ENCODE peak calls at places on chromosomes 6 and 20, in eight cellular contexts. D is fibroblast of the aortic adventitia, F is nephron progenitor cell, V is A549, C is HFF-Myc, T is kidney epithelial cell, Q is suprapubic skin, O is cardiac fibroblast. W is an unnamed sample.

GRCh38 chr6:136763255-136763654 is 29.0 kb downstream of the MAP3K5 start:
- DNase-seq in F (no peak), D (no peak), T (no peak), V (no peak), C (no peak), O (no peak), Q (no peak), W (no peak)

GRCh38 chr6:110900028-110900598 is 25.5 kb downstream of the AMD1 start:
- DNase-seq in C (no peak), F (no peak), V (no peak), Q (no peak), T (no peak), O (no peak), D (no peak), W (no peak)

GRCh38 chr6:107304421-107305025 is 154.8 kb downstream of the PDSS2 start:
- DNase-seq in D (no peak), F (no peak), C (no peak), V (no peak), O (no peak), Q (no peak), T (peak), W (no peak)

GRCh38 chr6:113361014-113361645 is 496.0 kb upstream of the MARCKS start:
- DNase-seq in Q (no peak), T (peak), D (peak), V (no peak), O (no peak), C (no peak), F (no peak), W (no peak)

GRCh38 chr20:8018928-8019177 is 708 bp downstream of the TMX4 start:
- DNase-seq in F (no peak), Q (no peak), T (peak), D (no peak), V (peak), C (no peak), O (peak), W (no peak)

GRCh38 chr6:84065718-84066290 is 32.2 kb downstream of the MRAP2 start:
- DNase-seq in Q (no peak), C (no peak), D (peak), O (peak), F (no peak), T (no peak), V (no peak), W (no peak)

GRCh38 chr6:79034865-79035264 is 43.2 kb downstream of the PHIP start:
- DNase-seq in F (no peak), T (no peak), D (no peak), V (no peak), Q (no peak), O (no peak), C (peak), W (no peak)

GRCh38 chr20:18388860-18389259 is 78.0 kb downstream of the DZANK1 start:
- DNase-seq in F (no peak), D (peak), V (peak), T (no peak), C (peak), O (peak), Q (no peak), W (no peak)

GRCh38 chr6:53290547-53291510 is 57.9 kb downstream of the ELOVL5 start:
- DNase-seq in F (no peak), Q (no peak), T (no peak), V (no peak), O (no peak), D (peak), C (no peak), W (no peak)

GRCh38 chr6:141026504-141026903 is 1106.2 kb upstream of the GJE1 start:
- DNase-seq in V (no peak), D (no peak), O (no peak), F (no peak), T (peak), Q (no peak), C (no peak), W (no peak)

GRCh38 chr20:58752565-58752964 is 60.0 kb downstream of the NPEPL1 start:
- DNase-seq in D (no peak), T (no peak), V (no peak), C (no peak), O (no peak), Q (no peak), F (no peak), W (peak)

GRCh38 chr6:79617521-79617941 is 13.6 kb upstream of the SH3BGRL2 start:
- DNase-seq in O (no peak), F (no peak), Q (no peak), T (no peak), D (no peak), C (no peak), V (no peak), W (no peak)

GRCh38 chr6:19399406-19399805 is 437.8 kb upstream of the ID4 start:
- DNase-seq in T (no peak), V (no peak), O (peak), F (no peak), D (peak), Q (no peak), C (no peak), W (no peak)

GRCh38 chr6:37244430-37245310 is 12.9 kb upstream of the TBC1D22B start:
- DNase-seq in D (peak), O (peak), T (peak), V (no peak), C (peak), F (no peak), Q (peak), W (no peak)

GRCh38 chr6:11275598-11275997 is 43.1 kb upstream of the NEDD9 start:
- DNase-seq in C (no peak), D (no peak), Q (no peak), V (peak), F (no peak), T (peak), O (no peak), W (no peak)

GRCh38 chr20:56439784-56440291 is 27.8 kb downstream of the CASS4 start:
- DNase-seq in D (peak), Q (no peak), T (peak), O (peak), V (no peak), C (peak), F (no peak), W (no peak)

GRCh38 chr6:80690611-80691090 is 584.2 kb downstream of the BCKDHB start:
- DNase-seq in O (peak), C (no peak), V (no peak), Q (no peak), T (no peak), D (peak), F (no peak), W (no peak)

GRCh38 chr6:15260099-15260821 is 14.4 kb downstream of the JARID2 start:
- DNase-seq in Q (no peak), T (no peak), O (peak), D (peak), F (no peak), V (no peak), C (no peak), W (no peak)

GRCh38 chr20:23826541-23827018 is at the start of gene CST2:
- DNase-seq in C (no peak), F (peak), O (no peak), D (no peak), V (no peak), Q (no peak), T (no peak), W (no peak)

GRCh38 chr20:49908258-49908565 is 7.1 kb downstream of the SPATA2 start:
- DNase-seq in F (no peak), C (no peak), D (no peak), Q (no peak), O (no peak), T (no peak), V (no peak), W (no peak)

GRCh38 chr6:19845271-19846046 is 8.3 kb downstream of the ID4 start:
- DNase-seq in V (no peak), D (peak), T (no peak), O (peak), F (no peak), Q (no peak), C (no peak), W (no peak)

GRCh38 chr6:156662025-156662445 is 115.1 kb upstream of the ARID1B start:
- DNase-seq in T (no peak), Q (no peak), O (peak), C (peak), V (peak), D (peak), F (peak), W (peak)

GRCh38 chr20:36604952-36605308 is 649 bp upstream of the RAB5IF start:
- DNase-seq in O (no peak), D (no peak), T (no peak), C (no peak), F (peak), V (no peak), Q (peak), W (no peak)

GRCh38 chr6:149168968-149169367 is 148.5 kb upstream of the TAB2 start:
- DNase-seq in Q (no peak), C (no peak), V (no peak), T (no peak), D (no peak), F (no peak), O (no peak), W (no peak)

GRCh38 chr20:57244627-57245214 is 21.7 kb downstream of the BMP7 start:
- DNase-seq in F (no peak), D (no peak), Q (no peak), O (no peak), T (no peak), V (no peak), C (no peak), W (no peak)

GRCh38 chr6:133730881-133731280 is 158.0 kb upstream of the TCF21 start:
- DNase-seq in T (no peak), D (peak), C (no peak), V (no peak), Q (no peak), O (peak), F (no peak), W (no peak)

GRCh38 chr6:157017022-157017421 is 239.8 kb downstream of the ARID1B start:
- DNase-seq in F (no peak), V (no peak), O (no peak), C (no peak), T (no peak), Q (no peak), D (no peak), W (no peak)

GRCh38 chr20:16747291-16747811 is 807 bp upstream of the OTOR start:
- DNase-seq in D (no peak), F (no peak), T (no peak), V (no peak), Q (no peak), O (no peak), C (no peak), W (no peak)

GRCh38 chr20:17822039-17822438 is 122.3 kb downstream of the BANF2 start:
- DNase-seq in V (no peak), C (peak), T (no peak), O (peak), Q (no peak), F (no peak), D (peak), W (no peak)

GRCh38 chr20:10536531-10536930 is 101.4 kb downstream of the SLX4IP start:
- DNase-seq in Q (no peak), V (no peak), T (no peak), D (peak), O (peak), C (no peak), F (no peak), W (no peak)

GRCh38 chr6:3268680-3269079 is 9.9 kb downstream of the PSMG4 start:
- DNase-seq in V (no peak), T (no peak), D (no peak), C (no peak), Q (no peak), F (no peak), O (no peak), W (no peak)

GRCh38 chr20:25310268-25310920 is 62.5 kb downstream of the PYGB start:
- DNase-seq in D (peak), C (peak), O (peak), V (peak), T (peak), F (no peak), Q (peak), W (no peak)

GRCh38 chr6:24969343-24969860 is 33.6 kb upstream of the RIPOR2 start:
- DNase-seq in T (no peak), Q (no peak), F (no peak), C (no peak), O (no peak), V (no peak), D (no peak), W (no peak)
- TF ChIP-seq CTCF in T (no peak), Q (no peak), F (no peak), C (no peak), O (no peak), V (no peak), D (no peak), W (no peak)

GRCh38 chr6:104003803-104004516 is 855.8 kb downstream of the HACE1 start:
- DNase-seq in T (no peak), F (no peak), O (no peak), C (no peak), D (no peak), V (no peak), Q (no peak), W (no peak)
- TF ChIP-seq CTCF in T (peak), F (peak), O (peak), C (no peak), D (no peak), V (no peak), Q (no peak), W (peak)

DNA sequence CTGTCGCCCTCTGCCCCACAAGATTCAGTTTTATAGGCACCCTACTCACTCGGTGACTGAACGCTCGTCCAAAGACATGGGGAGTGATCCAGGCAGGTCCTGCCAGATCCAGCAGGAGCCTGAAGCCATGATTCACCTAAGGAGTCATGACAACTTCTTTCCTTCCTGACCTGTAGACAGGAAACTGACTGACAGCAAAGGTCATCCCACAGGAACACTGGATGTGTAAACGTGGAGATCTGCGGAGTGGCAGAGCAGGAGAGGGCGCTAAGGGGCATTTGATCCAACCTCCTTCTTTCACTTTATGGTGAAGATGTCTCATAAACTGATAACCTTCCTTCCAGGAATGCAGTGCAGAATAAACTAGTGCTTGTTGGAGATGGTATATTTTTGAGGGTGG is 192.2 kb downstream of the GJA10 start:
- DNase-seq in C (no peak), D (no peak), F (no peak), V (no peak), T (no peak), Q (no peak), O (no peak), W (no peak)
- TF ChIP-seq CTCF in C (no peak), D (no peak), F (no peak), V (no peak), T (no peak), Q (no peak), O (no peak), W (no peak)

DNA sequence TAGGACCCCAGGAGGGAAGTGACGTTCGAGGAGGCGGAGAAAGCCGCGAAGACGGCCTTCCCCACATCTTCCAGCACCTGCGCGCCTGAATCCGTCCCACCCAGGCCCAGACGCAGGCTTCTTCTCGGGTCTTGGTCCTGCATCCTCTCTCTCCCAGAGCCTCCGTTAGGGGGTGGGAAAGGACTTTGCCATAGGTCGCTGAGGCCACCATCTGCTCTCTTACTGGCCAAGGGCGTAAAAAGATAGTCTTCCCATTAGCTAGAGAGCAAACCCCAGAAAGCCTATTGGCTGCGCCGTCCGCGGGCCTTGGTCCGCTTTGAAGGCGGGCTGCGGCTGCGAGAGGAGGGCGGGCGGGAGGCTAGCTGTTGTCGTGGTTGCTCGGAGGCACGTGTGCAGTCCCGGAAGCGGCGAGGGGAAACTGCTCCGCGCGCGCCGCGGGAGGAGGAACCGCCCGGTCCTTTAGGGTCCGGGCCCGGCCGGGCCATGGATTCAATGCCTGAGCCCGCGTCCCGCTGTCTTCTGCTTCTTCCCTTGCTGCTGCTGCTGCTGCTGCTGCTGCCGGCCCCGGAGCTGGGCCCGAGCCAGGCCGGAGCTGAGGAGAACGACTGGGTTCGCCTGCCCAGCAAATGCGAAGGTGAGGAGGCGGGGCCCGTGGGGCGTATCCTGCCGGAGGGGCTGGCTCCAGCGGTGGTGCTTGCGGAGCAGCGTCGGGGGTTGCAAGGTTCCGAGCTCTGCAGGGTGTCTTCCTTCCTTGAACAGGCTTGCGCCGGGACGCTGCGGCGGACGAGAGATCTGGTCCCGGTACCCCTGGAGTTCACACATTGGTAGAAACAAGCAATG is at the start of gene CNPY3:
- DNase-seq in O (peak), F (peak), D (peak), C (peak), T (peak), V (peak), Q (peak), W (peak)
- TF ChIP-seq CTCF in O (no peak), F (no peak), D (peak), C (no peak), T (no peak), V (no peak), Q (no peak), W (no peak)

GRCh38 chr20:62434098-62434497 is 6.8 kb upstream of the RBBP8NL start:
- DNase-seq in C (no peak), Q (no peak), F (peak), O (no peak), D (no peak), V (no peak), T (no peak), W (no peak)
- TF ChIP-seq CTCF in C (no peak), Q (no peak), F (no peak), O (no peak), D (no peak), V (no peak), T (no peak), W (no peak)

GRCh38 chr6:71419954-71420692 is 131.5 kb downstream of the OGFRL1 start:
- DNase-seq in T (no peak), Q (peak), V (no peak), D (no peak), C (no peak), F (peak), O (peak), W (peak)
- TF ChIP-seq CTCF in T (no peak), Q (peak), V (peak), D (peak), C (peak), F (no peak), O (no peak), W (peak)

GRCh38 chr6:87276624-87277023 is 45.8 kb upstream of the SMIM8 start:
- DNase-seq in D (no peak), V (no peak), O (no peak), T (no peak), C (no peak), Q (no peak), F (no peak), W (no peak)
- TF ChIP-seq CTCF in D (no peak), V (no peak), O (no peak), T (no peak), C (no peak), Q (no peak), F (no peak), W (no peak)

GRCh38 chr6:158645064-158646022 is 800 bp upstream of the DYNLT1 start:
- DNase-seq in T (no peak), O (no peak), Q (peak), F (no peak), D (no peak), C (no peak), V (no peak), W (peak)
- TF ChIP-seq CTCF in T (no peak), O (no peak), Q (no peak), F (no peak), D (no peak), C (no peak), V (no peak), W (no peak)

DNA sequence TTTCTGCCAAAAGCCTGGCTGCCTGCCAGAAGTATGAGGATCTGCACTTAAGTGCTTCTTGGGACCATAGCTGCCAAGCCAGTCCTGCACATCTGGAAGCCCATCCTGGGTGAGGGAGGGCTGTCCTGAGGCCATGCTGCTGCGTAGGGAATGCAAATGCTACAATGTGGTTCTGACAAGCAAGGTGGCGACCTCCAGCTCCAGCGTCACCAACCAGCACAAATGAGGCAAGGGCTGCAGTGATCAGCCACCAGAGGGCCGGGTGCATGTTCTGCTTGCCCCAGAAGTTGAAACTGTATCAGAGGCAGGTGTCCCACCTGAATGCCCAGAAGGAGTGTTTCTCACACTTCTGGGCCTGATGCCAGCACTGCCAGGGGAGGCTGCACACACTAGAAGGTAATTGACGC is 99.1 kb upstream of the KCNQ5 start:
- DNase-seq in F (peak), D (no peak), C (peak), V (peak), Q (no peak), O (no peak), T (no peak), W (no peak)
- TF ChIP-seq CTCF in F (peak), D (no peak), C (peak), V (no peak), Q (no peak), O (no peak), T (no peak), W (peak)

DNA sequence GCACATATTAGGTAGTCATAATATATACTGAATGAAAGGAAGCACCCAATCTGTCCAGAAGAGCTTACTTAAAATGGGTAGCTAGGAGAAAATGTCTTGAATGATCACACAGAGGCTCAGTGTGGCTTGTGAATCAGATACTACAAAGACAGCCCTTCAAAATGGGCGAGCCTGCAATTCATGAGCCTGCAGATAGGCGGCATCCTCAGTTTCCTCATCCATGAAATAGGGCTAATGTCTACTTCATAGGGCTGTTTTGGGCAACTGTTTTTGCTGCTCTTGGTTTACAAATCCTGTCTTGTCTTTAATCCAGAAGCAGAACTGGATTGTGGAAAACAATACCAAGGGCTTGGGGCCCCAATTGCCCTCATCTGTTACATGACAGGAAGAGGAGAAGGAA is 129.3 kb upstream of the KCNK16 start:
- DNase-seq in D (no peak), V (no peak), F (no peak), O (no peak), Q (no peak), T (no peak), C (no peak), W (no peak)
- TF ChIP-seq CTCF in D (peak), V (no peak), F (no peak), O (peak), Q (no peak), T (peak), C (peak), W (peak)